ENCODE peak calls at places on chromosome 14, in seven cellular contexts. R, C, B, J, O, V and K are unnamed samples.

GRCh38 chr14:33356167-33356566 is 417.5 kb downstream of the NPAS3 start:
- DNase-seq in R (no peak), C (no peak), B (no peak), J (no peak), O (no peak), V (no peak), K (no peak)

GRCh38 chr14:23300687-23301223 is 1.9 kb downstream of the PPP1R3E start:
- DNase-seq in R (peak; percentile 37), C (peak; percentile 76), B (peak; percentile 29), J (no peak), O (peak; percentile 79), V (no peak), K (no peak)

GRCh38 chr14:102394717-102395378 is 32.1 kb downstream of the TECPR2 start:
- DNase-seq in R (no peak), C (no peak), B (no peak), J (no peak), O (no peak), V (no peak), K (no peak)

GRCh38 chr14:43449291-43449690 is 1057.8 kb downstream of the FSCB start:
- DNase-seq in R (peak; percentile 74), C (no peak), B (peak; percentile 50), J (no peak), O (no peak), V (no peak), K (no peak)

GRCh38 chr14:89543420-89543790 is 126.4 kb upstream of the FOXN3 start:
- DNase-seq in R (no peak), C (no peak), B (no peak), J (no peak), O (no peak), V (no peak), K (no peak)

GRCh38 chr14:97995038-97995437 is 1197.9 kb downstream of the VRK1 start:
- DNase-seq in R (no peak), C (no peak), B (no peak), J (no peak), O (no peak), V (no peak), K (no peak)

GRCh38 chr14:105856676-105857222 is 330.4 kb downstream of the TMEM121 start:
- DNase-seq in R (no peak), C (peak; percentile 40), B (no peak), J (no peak), O (no peak), V (peak; percentile 42), K (no peak)

GRCh38 chr14:75369506-75369905 is 58.3 kb upstream of the JDP2 start:
- DNase-seq in R (no peak), C (no peak), B (no peak), J (no peak), O (peak; percentile 12), V (peak; percentile 39), K (no peak)

GRCh38 chr14:61322799-61323290 is 1.5 kb downstream of the PRKCH start:
- DNase-seq in R (peak; percentile 72), C (peak; percentile 59), B (peak; percentile 89), J (no peak), O (no peak), V (no peak), K (no peak)

GRCh38 chr14:99479160-99479902 is 1.3 kb downstream of the SETD3 start:
- DNase-seq in R (no peak), C (no peak), B (no peak), J (no peak), O (no peak), V (no peak), K (no peak)

GRCh38 chr14:85934886-85935254 is 404.9 kb downstream of the FLRT2 start:
- DNase-seq in R (no peak), C (no peak), B (peak; percentile 2), J (no peak), O (no peak), V (no peak), K (no peak)

GRCh38 chr14:94366146-94366887 is 22.1 kb downstream of the SERPINA1 start:
- DNase-seq in R (no peak), C (peak; percentile 41), B (no peak), J (no peak), O (no peak), V (no peak), K (no peak)

GRCh38 chr14:30195946-30196345 is 268.3 kb upstream of the PRKD1 start:
- DNase-seq in R (no peak), C (no peak), B (no peak), J (no peak), O (no peak), V (no peak), K (no peak)

GRCh38 chr14:58844544-58844943 is 206.8 kb downstream of the DACT1 start:
- DNase-seq in R (no peak), C (no peak), B (no peak), J (no peak), O (no peak), V (no peak), K (no peak)

GRCh38 chr14:35406811-35407630 is 2.5 kb upstream of the NFKBIA start:
- DNase-seq in R (peak; percentile 88), C (peak; percentile 50), B (peak; percentile 90), J (no peak), O (peak; percentile 70), V (no peak), K (no peak)

GRCh38 chr14:35336171-35337073 is 44.2 kb downstream of the PSMA6 start:
- DNase-seq in R (peak; percentile 96), C (peak; percentile 93), B (peak; percentile 53), J (no peak), O (no peak), V (no peak), K (no peak)

GRCh38 chr14:56846970-56847928 is 37.0 kb upstream of the OTX2 start:
- DNase-seq in R (no peak), C (no peak), B (no peak), J (no peak), O (no peak), V (no peak), K (no peak)

GRCh38 chr14:89276424-89276975 is 140.5 kb downstream of the FOXN3 start:
- DNase-seq in R (no peak), C (peak; percentile 48), B (no peak), J (no peak), O (no peak), V (no peak), K (no peak)

GRCh38 chr14:102917469-102918211 is 4.8 kb upstream of the AMN start:
- DNase-seq in R (peak; percentile 50), C (peak; percentile 89), B (peak; percentile 37), J (peak; percentile 40), O (peak; percentile 56), V (peak; percentile 83), K (peak; percentile 61)

GRCh38 chr14:35347323-35348043 is 55.3 kb downstream of the PSMA6 start:
- DNase-seq in R (no peak), C (peak; percentile 54), B (no peak), J (no peak), O (no peak), V (no peak), K (no peak)

GRCh38 chr14:99647407-99647806 is 2.5 kb downstream of the HHIPL1 start:
- DNase-seq in R (no peak), C (no peak), B (no peak), J (no peak), O (no peak), V (no peak), K (no peak)